ENCODE peak calls at places on chromosomes 1 and 21, in seven cellular contexts. B is glutamatergic neuron, P is lung, U is NB4, Z is osteocyte, Y is brain microvascular endothelial cell, O is neural crest cell. R is an unnamed sample.

GRCh38 chr1:244442850-244443249 is 8.9 kb downstream of the ADSS2 start:
- DNase-seq in B (no peak), P (no peak), U (no peak), Z (no peak), Y (no peak), O (no peak), R (no peak)

GRCh38 chr1:21670059-21670881 is 1.1 kb upstream of the RAP1GAP start:
- DNase-seq in B (no peak), P (no peak), U (no peak), Z (no peak), Y (no peak), O (no peak), R (no peak)

GRCh38 chr1:91570105-91570448 is 69.4 kb downstream of the CDC7 start:
- DNase-seq in B (no peak), P (no peak), U (no peak), Z (no peak), Y (no peak), O (no peak), R (no peak)

GRCh38 chr1:206476058-206476457 is 5.8 kb downstream of the IKBKE start:
- DNase-seq in B (no peak), P (no peak), U (no peak), Z (no peak), Y (no peak), O (no peak), R (no peak)

GRCh38 chr1:150808134-150808533 is at the start of gene CTSK:
- DNase-seq in B (no peak), P (no peak), U (no peak), Z (no peak), Y (no peak), O (no peak), R (no peak)

GRCh38 chr1:219031821-219032220 is 141.9 kb upstream of the LYPLAL1 start:
- DNase-seq in B (no peak), P (no peak), U (no peak), Z (no peak), Y (peak), O (no peak), R (no peak)

GRCh38 chr1:91428182-91428798 is 23.7 kb upstream of the HFM1 start:
- DNase-seq in B (no peak), P (no peak), U (no peak), Z (no peak), Y (no peak), O (peak), R (peak)

GRCh38 chr1:71350330-71350729 is 269.5 kb upstream of the ZRANB2 start:
- DNase-seq in B (no peak), P (no peak), U (no peak), Z (no peak), Y (no peak), O (no peak), R (no peak)

GRCh38 chr21:28991861-28992525 is 684 bp downstream of the LTN1 start:
- DNase-seq in B (no peak), P (no peak), U (peak), Z (no peak), Y (no peak), O (no peak), R (no peak)

GRCh38 chr1:34460193-34460592 is 283.5 kb downstream of the C1orf94 start:
- DNase-seq in B (no peak), P (peak), U (peak), Z (no peak), Y (no peak), O (peak), R (peak)

GRCh38 chr1:93414749-93415148 is 33.2 kb upstream of the FNBP1L start:
- DNase-seq in B (no peak), P (no peak), U (no peak), Z (no peak), Y (no peak), O (no peak), R (no peak)

GRCh38 chr1:214281030-214281901 is at the start of gene SMYD2:
- DNase-seq in B (peak), P (peak), U (peak), Z (no peak), Y (no peak), O (peak), R (peak)

GRCh38 chr1:55252942-55253589 is 37.9 kb upstream of the USP24 start:
- DNase-seq in B (no peak), P (no peak), U (no peak), Z (no peak), Y (no peak), O (no peak), R (no peak)

GRCh38 chr21:25371831-25372434 is 235.3 kb downstream of the MRPL39 start:
- DNase-seq in B (no peak), P (no peak), U (no peak), Z (no peak), Y (no peak), O (no peak), R (no peak)

GRCh38 chr1:186848509-186849130 is 19.9 kb downstream of the PLA2G4A start:
- DNase-seq in B (no peak), P (no peak), U (no peak), Z (no peak), Y (peak), O (no peak), R (no peak)

GRCh38 chr21:35208810-35209517 is 159.9 kb upstream of the RUNX1 start:
- DNase-seq in B (no peak), P (no peak), U (no peak), Z (no peak), Y (no peak), O (no peak), R (no peak)

GRCh38 chr1:145979746-145980435 is 15.4 kb downstream of the POLR3GL start:
- DNase-seq in B (no peak), P (peak), U (peak), Z (no peak), Y (no peak), O (no peak), R (no peak)

GRCh38 chr1:63112155-63112914 is 210.0 kb upstream of the FOXD3 start:
- DNase-seq in B (no peak), P (no peak), U (peak), Z (no peak), Y (peak), O (no peak), R (no peak)

GRCh38 chr1:155077758-155078495 is 710 bp upstream of the EFNA3 start:
- DNase-seq in B (no peak), P (no peak), U (peak), Z (no peak), Y (no peak), O (no peak), R (no peak)

GRCh38 chr1:62391369-62391971 is 45.4 kb upstream of the USP1 start:
- DNase-seq in B (peak), P (no peak), U (peak), Z (peak), Y (peak), O (peak), R (peak)

GRCh38 chr1:184622136-184622823 is 132.4 kb downstream of the EDEM3 start:
- DNase-seq in B (no peak), P (peak), U (no peak), Z (peak), Y (peak), O (no peak), R (peak)

GRCh38 chr1:37866491-37866890 is 7.1 kb upstream of the MTF1 start:
- DNase-seq in B (no peak), P (no peak), U (no peak), Z (no peak), Y (no peak), O (no peak), R (no peak)

GRCh38 chr1:183932412-183932811 is 105.1 kb downstream of the COLGALT2 start:
- DNase-seq in B (no peak), P (peak), U (no peak), Z (no peak), Y (peak), O (no peak), R (no peak)

GRCh38 chr1:27878787-27879335 is 6.5 kb downstream of the THEMIS2 start:
- DNase-seq in B (no peak), P (no peak), U (no peak), Z (no peak), Y (no peak), O (no peak), R (no peak)

GRCh38 chr1:230077436-230078221 is 10.6 kb downstream of the GALNT2 start:
- DNase-seq in B (no peak), P (no peak), U (no peak), Z (no peak), Y (peak), O (no peak), R (no peak)

GRCh38 chr1:103275725-103276124 is 167.4 kb upstream of the COL11A1 start:
- DNase-seq in B (no peak), P (no peak), U (no peak), Z (no peak), Y (no peak), O (no peak), R (peak)

GRCh38 chr1:206637605-206638004 is 2.3 kb downstream of the DYRK3 start:
- DNase-seq in B (no peak), P (no peak), U (no peak), Z (no peak), Y (no peak), O (no peak), R (no peak)

GRCh38 chr1:170823120-170823519 is 112.2 kb upstream of the MROH9 start:
- DNase-seq in B (no peak), P (no peak), U (no peak), Z (no peak), Y (peak), O (no peak), R (no peak)

GRCh38 chr1:44501022-44501910 is 96.2 kb downstream of the RNF220 start:
- DNase-seq in B (peak), P (no peak), U (no peak), Z (no peak), Y (no peak), O (no peak), R (no peak)

GRCh38 chr21:38958940-38959685 is 153.4 kb downstream of the ETS2 start:
- DNase-seq in B (no peak), P (peak), U (peak), Z (no peak), Y (peak), O (no peak), R (no peak)

DNA sequence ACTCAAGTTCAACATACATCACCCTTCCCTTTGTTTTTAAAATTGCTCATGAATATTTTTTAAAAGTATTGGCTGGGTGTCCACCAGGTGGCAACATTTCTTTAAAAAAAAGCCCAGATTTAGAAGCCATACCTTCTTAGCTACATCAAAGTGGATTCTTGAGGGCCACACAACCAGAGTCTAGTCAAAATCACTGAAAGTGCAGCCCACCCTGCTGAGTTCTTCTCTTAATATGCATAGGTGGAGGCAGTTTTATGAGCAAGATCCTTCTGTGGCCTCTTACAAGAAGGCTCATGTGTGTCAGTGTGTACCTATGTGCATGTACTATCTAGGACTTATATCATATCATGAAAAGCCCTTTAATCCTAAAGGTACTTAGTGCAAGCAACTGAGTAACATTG is 16.9 kb upstream of the GNG12 start:
- DNase-seq in B (no peak), P (no peak), U (peak), Z (no peak), Y (peak), O (peak), R (no peak)
- TF ChIP-seq CTCF in B (peak), P (peak), U (no peak), Z (peak), Y (peak), O (peak), R (peak)

DNA sequence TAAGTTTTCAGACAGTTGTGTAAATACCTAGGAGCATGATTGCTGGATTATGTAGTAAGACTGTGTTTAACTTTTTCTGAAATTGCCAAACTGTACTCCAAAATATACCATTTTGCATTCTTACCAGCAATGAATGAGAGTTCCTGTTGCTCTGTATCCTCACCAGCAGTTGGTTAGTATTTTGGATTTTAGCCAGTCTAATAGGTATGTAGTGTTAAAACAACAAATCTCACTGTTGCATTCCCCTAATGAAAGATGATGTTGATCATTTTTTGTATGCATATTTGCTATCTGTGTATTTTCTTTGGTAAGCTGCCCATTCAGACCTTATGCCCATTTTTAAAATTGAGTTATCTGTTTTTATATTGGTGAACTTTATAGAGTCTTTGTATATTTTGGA is 89.9 kb downstream of the RASAL2 start:
- DNase-seq in B (no peak), P (no peak), U (no peak), Z (no peak), Y (no peak), O (no peak), R (no peak)
- TF ChIP-seq CTCF in B (no peak), P (no peak), U (no peak), Z (no peak), Y (no peak), O (no peak), R (no peak)

GRCh38 chr1:53725238-53725689 is 13.7 kb downstream of the GLIS1 start:
- DNase-seq in B (no peak), P (no peak), U (peak), Z (no peak), Y (no peak), O (no peak), R (peak)
- TF ChIP-seq CTCF in B (no peak), P (no peak), U (peak), Z (peak), Y (peak), O (no peak), R (peak)

GRCh38 chr1:84674021-84674420 is 16.2 kb downstream of the SSX2IP start:
- DNase-seq in B (no peak), P (no peak), U (no peak), Z (no peak), Y (no peak), O (no peak), R (no peak)

GRCh38 chr1:84669831-84670230 is 20.4 kb downstream of the SSX2IP start:
- DNase-seq in B (no peak), P (no peak), U (no peak), Z (no peak), Y (no peak), O (no peak), R (no peak)

GRCh38 chr1:84672080-84672735 is 18.1 kb downstream of the SSX2IP start:
- DNase-seq in B (peak), P (no peak), U (no peak), Z (no peak), Y (no peak), O (no peak), R (no peak)

GRCh38 chr1:84665703-84666317 is 24.5 kb downstream of the SSX2IP start:
- DNase-seq in B (no peak), P (no peak), U (no peak), Z (no peak), Y (no peak), O (no peak), R (no peak)

GRCh38 chr1:84668185-84668584 is 22.1 kb downstream of the SSX2IP start:
- DNase-seq in B (no peak), P (no peak), U (peak), Z (no peak), Y (no peak), O (no peak), R (no peak)
- TF ChIP-seq CTCF in B (no peak), P (no peak), U (no peak), Z (no peak), Y (peak), O (no peak), R (no peak)

GRCh38 chr1:233421293-233421692 is 93.8 kb downstream of the MAP3K21 start:
- DNase-seq in B (no peak), P (no peak), U (no peak), Z (no peak), Y (no peak), O (no peak), R (no peak)

GRCh38 chr1:233427907-233428306 is 100.4 kb downstream of the MAP3K21 start:
- DNase-seq in B (no peak), P (no peak), U (no peak), Z (no peak), Y (no peak), O (no peak), R (no peak)

GRCh38 chr1:233424727-233425222 is 97.3 kb downstream of the MAP3K21 start:
- DNase-seq in B (no peak), P (no peak), U (no peak), Z (no peak), Y (no peak), O (no peak), R (no peak)
- TF ChIP-seq CTCF in B (no peak), P (no peak), U (no peak), Z (no peak), Y (no peak), O (peak), R (peak)